ENCODE peak calls at places on chromosomes 11 and 22, in seven cellular contexts. B is SK-N-SH; N is lower lobe of right lung; E is neuronal stem cell; A is CD8-positive, alpha-beta memory T cell; C is dorsolateral prefrontal cortex; X is RWPE1. T is an unnamed sample.

GRCh38 chr11:9815486-9816136 is 151.7 kb downstream of the SWAP70 start:
- DNase-seq in B (no peak), N (no peak), E (no peak), A (no peak), C (no peak), X (peak), T (no peak)

GRCh38 chr11:73810637-73811036 is 23.0 kb downstream of the MRPL48 start:
- DNase-seq in B (no peak), N (no peak), E (no peak), A (no peak), C (no peak), X (no peak), T (no peak)

GRCh38 chr11:118610220-118610772 is 2.9 kb downstream of the PHLDB1 start:
- DNase-seq in B (no peak), N (no peak), E (no peak), A (peak), C (no peak), X (no peak), T (no peak)

GRCh38 chr11:29773656-29774264 is 243.1 kb downstream of the KCNA4 start:
- DNase-seq in B (no peak), N (no peak), E (no peak), A (no peak), C (no peak), X (peak), T (peak)

GRCh38 chr11:66347425-66348276 is at the start of gene B4GAT1:
- DNase-seq in B (peak), N (peak), E (peak), A (peak), C (peak), X (peak), T (peak)

GRCh38 chr11:23497040-23497439 is 636.8 kb upstream of the CCDC179 start:
- DNase-seq in B (no peak), N (no peak), E (no peak), A (no peak), C (no peak), X (no peak), T (no peak)

GRCh38 chr22:32050678-32051515 is 7.8 kb downstream of the SLC5A1 start:
- DNase-seq in B (no peak), N (no peak), E (no peak), A (peak), C (no peak), X (peak), T (no peak)

GRCh38 chr11:2393941-2394817 is 6.4 kb upstream of the TSSC4 start:
- DNase-seq in B (no peak), N (no peak), E (no peak), A (no peak), C (no peak), X (no peak), T (no peak)

GRCh38 chr11:17013548-17014320 is 480 bp downstream of the PLEKHA7 start:
- DNase-seq in B (peak), N (peak), E (peak), A (no peak), C (no peak), X (peak), T (no peak)

GRCh38 chr11:107576497-107577086 is 11.1 kb upstream of the ALKBH8 start:
- DNase-seq in B (peak), N (no peak), E (peak), A (peak), C (peak), X (peak), T (peak)

GRCh38 chr11:121696177-121696863 is 243.6 kb upstream of the SORL1-AS1 start:
- DNase-seq in B (no peak), N (no peak), E (no peak), A (no peak), C (peak), X (peak), T (peak)

GRCh38 chr22:45475876-45476514 is 26.7 kb upstream of the FBLN1 start:
- DNase-seq in B (no peak), N (peak), E (no peak), A (no peak), C (no peak), X (no peak), T (no peak)

GRCh38 chr22:25643232-25644000 is 78.9 kb downstream of the GRK3 start:
- DNase-seq in B (no peak), N (no peak), E (no peak), A (no peak), C (no peak), X (no peak), T (no peak)

GRCh38 chr11:11843233-11843632 is 1.5 kb downstream of the USP47 start:
- DNase-seq in B (no peak), N (no peak), E (no peak), A (peak), C (no peak), X (peak), T (no peak)

GRCh38 chr22:40035351-40035750 is 40.6 kb downstream of the FAM83F start:
- DNase-seq in B (no peak), N (no peak), E (no peak), A (no peak), C (no peak), X (no peak), T (no peak)

GRCh38 chr11:125390949-125391348 is 105.1 kb downstream of the FEZ1 start:
- DNase-seq in B (peak), N (no peak), E (no peak), A (no peak), C (no peak), X (no peak), T (no peak)

GRCh38 chr11:117096140-117096972 is 1.9 kb downstream of the SIK3 start:
- DNase-seq in B (peak), N (no peak), E (no peak), A (peak), C (peak), X (no peak), T (peak)

GRCh38 chr11:76524461-76524860 is 79.6 kb downstream of the EMSY start:
- DNase-seq in B (no peak), N (no peak), E (no peak), A (no peak), C (no peak), X (peak), T (no peak)

GRCh38 chr22:21942407-21942895 is 10.2 kb downstream of the PPM1F start:
- DNase-seq in B (no peak), N (peak), E (no peak), A (no peak), C (no peak), X (peak), T (no peak)

GRCh38 chr11:7903940-7904339 is 27.1 kb downstream of the OR10A6 start:
- DNase-seq in B (no peak), N (no peak), E (no peak), A (no peak), C (no peak), X (no peak), T (no peak)

GRCh38 chr22:48144318-48144717 is 1381.9 kb downstream of the TBC1D22A start:
- DNase-seq in B (no peak), N (no peak), E (no peak), A (no peak), C (no peak), X (no peak), T (no peak)

GRCh38 chr22:40101417-40102101 is 76.2 kb upstream of the TNRC6B start:
- DNase-seq in B (no peak), N (no peak), E (peak), A (no peak), C (no peak), X (no peak), T (no peak)

GRCh38 chr22:23212061-23213030 is 32.0 kb downstream of the BCR start:
- DNase-seq in B (no peak), N (peak), E (no peak), A (no peak), C (no peak), X (no peak), T (no peak)

GRCh38 chr11:30197869-30198268 is 32.9 kb upstream of the FSHB start:
- DNase-seq in B (no peak), N (no peak), E (no peak), A (no peak), C (no peak), X (peak), T (no peak)

GRCh38 chr11:45048313-45048841 is 97.7 kb upstream of the TP53I11 start:
- DNase-seq in B (no peak), N (no peak), E (no peak), A (no peak), C (no peak), X (no peak), T (no peak)

GRCh38 chr22:32999039-32999861 is 58.9 kb downstream of the SYN3 start:
- DNase-seq in B (no peak), N (no peak), E (no peak), A (no peak), C (no peak), X (no peak), T (no peak)

GRCh38 chr11:103055174-103055890 is 36.6 kb downstream of the DCUN1D5 start:
- DNase-seq in B (peak), N (no peak), E (peak), A (no peak), C (no peak), X (peak), T (no peak)

GRCh38 chr11:112620621-112621394 is 340.4 kb upstream of the NCAM1 start:
- DNase-seq in B (no peak), N (no peak), E (no peak), A (no peak), C (no peak), X (peak), T (no peak)

GRCh38 chr11:28606930-28607329 is 498.7 kb downstream of the METTL15 start:
- DNase-seq in B (no peak), N (no peak), E (no peak), A (no peak), C (no peak), X (no peak), T (no peak)

GRCh38 chr11:34264266-34265110 is 93.3 kb downstream of the ABTB2 start:
- DNase-seq in B (no peak), N (no peak), E (no peak), A (no peak), C (no peak), X (no peak), T (no peak)

GRCh38 chr11:33624082-33624481 is 76.5 kb downstream of the C11orf91 start:
- DNase-seq in B (no peak), N (no peak), E (no peak), A (no peak), C (no peak), X (no peak), T (no peak)

GRCh38 chr11:102493524-102493923 is 37.0 kb downstream of the MMP7 start:
- DNase-seq in B (no peak), N (no peak), E (no peak), A (no peak), C (no peak), X (no peak), T (no peak)

GRCh38 chr11:21412652-21413383 is 743.4 kb downstream of the NELL1 start:
- DNase-seq in B (no peak), N (no peak), E (no peak), A (no peak), C (no peak), X (no peak), T (no peak)

DNA sequence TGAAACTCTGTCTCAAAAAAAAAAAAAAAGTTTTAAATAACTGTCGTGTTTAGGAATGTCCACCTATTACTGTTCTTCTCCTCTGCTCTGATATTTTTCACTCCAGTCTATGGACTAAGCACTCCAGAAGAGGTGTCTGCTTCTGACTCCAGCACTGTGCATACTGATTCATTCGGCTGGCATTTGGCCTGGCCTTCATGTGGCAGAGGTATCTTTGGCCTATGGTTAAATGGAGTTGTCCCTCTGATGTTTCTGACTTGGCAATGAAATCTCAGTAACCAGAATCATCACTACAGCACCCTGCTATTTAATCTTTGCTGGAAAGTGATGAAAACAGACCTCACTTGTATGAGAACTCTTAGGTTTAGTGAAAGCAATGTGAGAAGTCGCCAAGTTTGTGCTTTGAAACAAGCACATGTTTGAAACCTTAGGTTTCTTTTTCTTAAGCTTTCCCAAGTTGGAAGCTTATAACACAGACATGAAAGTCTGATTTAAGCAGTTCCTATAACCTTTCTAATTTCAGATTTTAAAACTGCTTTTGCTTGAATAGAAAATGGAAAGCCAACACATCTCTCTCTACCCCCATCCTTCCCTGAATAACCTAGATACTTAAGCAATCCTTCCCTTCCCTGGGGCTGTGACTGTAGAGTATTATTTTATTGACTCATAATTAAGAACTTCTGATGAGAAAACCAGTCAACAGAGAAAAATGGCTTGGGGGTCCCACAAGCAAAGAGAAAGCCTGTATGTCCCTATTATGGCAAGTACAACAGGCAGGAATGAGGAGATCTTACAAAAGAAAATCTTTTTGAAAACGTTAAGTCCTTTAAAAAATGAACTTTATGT is 155.0 kb downstream of the MAML2 start:
- DNase-seq in B (no peak), N (no peak), E (no peak), A (no peak), C (peak), X (peak), T (no peak)
- H3K27ac ChIP-seq in B (peak), N (no peak), E (no peak), A (no peak), C (peak), X (peak), T (peak)

GRCh38 chr11:126414615-126415014 is 59.1 kb downstream of the ST3GAL4 start:
- DNase-seq in B (no peak), N (peak), E (no peak), A (no peak), C (no peak), X (no peak), T (no peak)
- H3K27ac ChIP-seq in B (no peak), N (peak), E (no peak), A (no peak), C (peak), X (peak), T (peak)

GRCh38 chr22:28017558-28017820 is 98.4 kb upstream of the PITPNB start:
- DNase-seq in B (no peak), N (no peak), E (no peak), A (no peak), C (no peak), X (no peak), T (no peak)

GRCh38 chr22:28015676-28016601 is 96.9 kb upstream of the PITPNB start:
- DNase-seq in B (peak), N (peak), E (no peak), A (no peak), C (peak), X (no peak), T (no peak)

GRCh38 chr22:28018461-28018927 is 99.4 kb upstream of the PITPNB start:
- DNase-seq in B (no peak), N (peak), E (no peak), A (no peak), C (no peak), X (no peak), T (no peak)

GRCh38 chr22:28017859-28018258 is 98.8 kb upstream of the PITPNB start:
- DNase-seq in B (no peak), N (peak), E (no peak), A (no peak), C (no peak), X (no peak), T (no peak)

GRCh38 chr22:28016781-28017557 is 97.9 kb upstream of the PITPNB start:
- DNase-seq in B (no peak), N (peak), E (no peak), A (no peak), C (no peak), X (no peak), T (no peak)
- H3K27ac ChIP-seq in B (peak), N (no peak), E (no peak), A (no peak), C (no peak), X (no peak), T (no peak)

DNA sequence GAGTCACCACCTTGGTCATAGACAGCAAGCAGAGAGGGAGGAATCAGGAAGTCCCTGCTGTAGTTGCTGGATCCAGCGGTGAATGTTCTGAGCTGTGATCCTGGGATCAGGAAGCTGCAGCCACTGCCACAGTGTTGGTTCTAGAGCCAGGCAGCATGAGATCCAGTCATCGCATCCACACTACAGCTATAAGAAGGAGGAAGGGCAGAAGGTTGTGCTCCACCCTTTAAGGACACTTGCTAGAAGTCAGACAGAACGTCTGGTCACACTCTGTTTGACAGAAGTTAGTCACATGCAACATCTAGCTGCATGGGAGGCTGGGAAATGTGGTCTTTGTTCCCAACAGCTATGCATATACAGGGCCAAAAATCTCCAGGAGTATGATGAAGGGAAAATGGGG is 104.7 kb upstream of the OR4B1 start:
- DNase-seq in B (no peak), N (no peak), E (no peak), A (no peak), C (no peak), X (no peak), T (no peak)
- H3K27ac ChIP-seq in B (no peak), N (no peak), E (no peak), A (no peak), C (no peak), X (no peak), T (no peak)

DNA sequence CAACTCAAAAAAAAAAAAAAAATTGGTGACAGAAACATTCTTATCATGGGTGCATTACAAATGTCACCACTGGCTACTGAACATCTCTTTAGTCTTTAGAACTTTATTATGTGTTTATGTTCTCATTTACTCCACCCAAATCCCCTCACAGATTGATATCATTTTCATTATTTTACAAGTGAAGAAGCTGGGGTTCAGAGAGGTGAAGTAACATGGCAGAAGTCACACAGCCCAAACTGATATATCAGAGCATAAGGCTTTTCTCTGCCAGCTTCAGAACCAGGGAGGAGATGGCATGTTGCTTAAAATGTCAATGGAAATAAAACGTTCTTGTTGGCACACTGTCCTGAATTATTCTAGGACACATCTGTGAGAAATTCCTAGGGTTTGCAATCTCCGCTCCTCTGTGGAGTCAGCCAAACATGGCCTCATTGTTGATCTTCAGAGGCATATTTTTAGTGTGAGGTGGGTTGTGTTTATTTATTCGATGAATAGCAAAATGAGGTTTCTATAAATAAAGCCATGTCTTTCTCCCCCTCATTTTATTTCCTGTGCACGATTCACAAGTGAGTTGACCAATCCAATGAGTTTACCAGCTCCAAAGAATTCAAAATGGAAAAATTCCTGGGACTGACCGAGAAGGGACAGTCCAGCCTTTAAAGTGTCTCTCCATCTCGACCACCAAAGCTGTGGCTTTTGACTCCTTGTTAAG is 72.9 kb upstream of the ANO1 start:
- DNase-seq in B (no peak), N (no peak), E (no peak), A (no peak), C (no peak), X (no peak), T (no peak)
- H3K27ac ChIP-seq in B (no peak), N (no peak), E (no peak), A (no peak), C (no peak), X (no peak), T (no peak)

GRCh38 chr22:43852605-43853327 is 9.5 kb downstream of the SULT4A1 start:
- DNase-seq in B (no peak), N (no peak), E (no peak), A (no peak), C (no peak), X (no peak), T (no peak)
- H3K27ac ChIP-seq in B (no peak), N (no peak), E (no peak), A (no peak), C (peak), X (no peak), T (no peak)